ENCODE peak calls at places on chromosomes 4 and X, in seven cellular contexts. B is fibroblast of lung; J is BJ; P is CD8-positive, alpha-beta T cell; A is suprapubic skin; L is mammary epithelial cell; V is naive thymus-derived CD4-positive, alpha-beta T cell. H is an unnamed sample. For H3K36me3, the result is how much of the 10 kb centered on the place peaks cover.

GRCh38 chrX:9635805-9636204 is 129.8 kb downstream of the GPR143 start:
- DNase-seq in B (no peak), J (no peak), P (no peak), A (no peak), L (no peak), V (no peak), H (no peak)

GRCh38 chr4:26058537-26058936 is 144.5 kb downstream of the SMIM20 start:
- DNase-seq in B (no peak), J (no peak), P (no peak), A (no peak), L (peak), V (no peak), H (no peak)

GRCh38 chr4:152689615-152690501 is 10.1 kb upstream of the TMEM154 start:
- DNase-seq in B (peak), J (no peak), P (no peak), A (no peak), L (no peak), V (no peak), H (no peak)

GRCh38 chrX:136909119-136909705 is 28.7 kb upstream of the RBMX start:
- DNase-seq in B (peak), J (no peak), P (peak), A (peak), L (peak), V (peak), H (peak)

GRCh38 chrX:104522386-104522785 is 43.6 kb upstream of the IL1RAPL2 start:
- DNase-seq in B (no peak), J (no peak), P (no peak), A (no peak), L (no peak), V (no peak), H (no peak)

GRCh38 chrX:39427492-39428289 is 626.4 kb downstream of the MID1IP1 start:
- DNase-seq in B (peak), J (no peak), P (no peak), A (no peak), L (peak), V (peak), H (no peak)

GRCh38 chr4:22596384-22596783 is 80.5 kb upstream of the ADGRA3 start:
- DNase-seq in B (no peak), J (no peak), P (no peak), A (no peak), L (no peak), V (no peak), H (no peak)

GRCh38 chrX:17032351-17032750 is 85.9 kb downstream of the REPS2 start:
- DNase-seq in B (peak), J (no peak), P (no peak), A (no peak), L (peak), V (no peak), H (no peak)

GRCh38 chrX:114611018-114611619 is 27.2 kb downstream of the HTR2C start:
- DNase-seq in B (peak), J (no peak), P (no peak), A (no peak), L (peak), V (no peak), H (no peak)

DNA sequence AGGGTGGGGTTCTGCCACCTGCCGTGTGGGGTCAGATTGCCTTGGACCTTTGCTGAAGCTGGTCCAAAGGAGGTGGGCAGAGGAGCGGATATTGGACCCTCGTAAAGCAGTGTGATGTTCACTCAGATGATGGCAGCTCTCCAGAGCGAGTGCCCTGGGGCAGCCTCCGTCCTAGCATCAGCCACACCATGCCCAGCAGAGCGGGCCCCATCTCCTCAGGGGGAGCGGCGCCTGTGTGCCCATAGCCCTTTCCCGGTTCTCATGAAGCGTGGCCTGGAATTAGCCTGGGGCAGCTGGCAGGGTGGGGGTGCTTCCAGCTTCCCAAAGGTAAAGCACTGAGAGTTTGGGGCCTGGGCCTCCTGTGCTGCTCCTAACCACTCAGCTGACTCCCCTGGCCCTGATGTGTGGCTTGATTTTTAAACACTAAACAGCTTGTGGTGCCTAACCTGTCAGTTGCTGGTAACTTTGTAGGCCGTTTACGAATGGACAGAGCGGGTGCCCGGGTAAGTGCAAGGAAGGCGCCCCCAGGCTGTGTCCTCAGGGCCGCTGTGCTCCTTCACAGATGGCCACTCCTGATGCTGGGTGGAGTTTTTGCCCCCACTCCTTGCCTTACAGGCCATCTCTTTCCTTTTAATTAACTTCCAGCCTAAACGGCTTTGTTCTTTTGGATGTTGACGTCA is 36.0 kb downstream of the NOP14 start:
- DNase-seq in B (no peak), J (no peak), P (no peak), A (peak), L (no peak), V (no peak), H (peak)
- H3K36me3 ChIP-seq in B (under half), J (half or more), P (under half), A (half or more), L (under half), V (half or more), H (half or more)

GRCh38 chr4:113522433-113522832 is 239.1 kb downstream of the CAMK2D start:
- DNase-seq in B (no peak), J (no peak), P (no peak), A (no peak), L (no peak), V (no peak), H (no peak)
- H3K36me3 ChIP-seq in B (under half), J (under half), P (under half), A (under half), L (under half), V (under half), H (under half)

DNA sequence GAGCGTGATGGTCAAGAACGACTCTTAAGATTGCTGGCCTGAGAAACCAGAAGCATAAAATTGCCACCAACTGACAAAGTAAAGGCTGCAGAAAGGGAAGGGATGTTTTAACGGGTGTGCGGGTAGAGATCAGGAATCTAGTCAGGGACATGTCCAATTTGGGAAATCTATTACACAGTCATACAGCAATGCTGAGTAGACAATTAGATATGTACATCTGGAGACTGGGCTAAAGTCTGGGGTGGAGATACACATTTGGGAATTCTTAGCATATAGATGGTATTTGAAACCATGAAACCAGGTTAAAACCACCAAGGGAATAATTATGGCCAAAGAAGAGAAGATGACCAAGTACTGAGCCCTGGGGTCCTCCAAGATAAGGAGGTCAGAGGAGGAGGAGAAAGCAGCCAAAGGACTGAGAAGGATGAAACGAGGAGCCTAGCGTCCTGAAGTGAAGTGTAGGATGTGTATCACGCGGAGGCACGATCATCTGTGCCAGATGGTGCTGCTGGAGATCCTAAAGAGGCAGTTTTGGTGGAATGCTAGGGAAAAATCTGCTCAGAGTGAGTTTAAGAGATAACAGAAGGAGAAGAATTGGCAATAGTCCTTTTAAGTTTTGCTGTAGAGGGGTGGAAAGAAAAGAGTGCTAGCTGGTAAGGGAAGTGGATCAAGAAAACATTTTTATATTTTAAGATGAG is 36.5 kb downstream of the SEC24D start:
- DNase-seq in B (no peak), J (no peak), P (no peak), A (no peak), L (no peak), V (no peak), H (no peak)
- H3K36me3 ChIP-seq in B (under half), J (under half), P (under half), A (half or more), L (under half), V (under half), H (half or more)

GRCh38 chrX:146054311-146054710 is 236.7 kb downstream of the SLITRK2 start:
- DNase-seq in B (no peak), J (no peak), P (no peak), A (no peak), L (no peak), V (no peak), H (no peak)
- H3K36me3 ChIP-seq in B (under half), J (under half), P (under half), A (under half), L (under half), V (under half), H (under half)

GRCh38 chr4:67700119-67700873 is 659 bp downstream of the UBA6 start:
- DNase-seq in B (peak), J (no peak), P (no peak), A (no peak), L (no peak), V (peak), H (no peak)

GRCh38 chr4:67696061-67696460 is 4.9 kb downstream of the UBA6 start:
- DNase-seq in B (no peak), J (no peak), P (no peak), A (no peak), L (no peak), V (no peak), H (no peak)

GRCh38 chr4:67697860-67698655 is 2.9 kb downstream of the UBA6 start:
- DNase-seq in B (no peak), J (no peak), P (no peak), A (no peak), L (no peak), V (no peak), H (no peak)

GRCh38 chr4:67699603-67700002 is 1.4 kb downstream of the UBA6 start:
- DNase-seq in B (no peak), J (no peak), P (no peak), A (no peak), L (no peak), V (no peak), H (no peak)

DNA sequence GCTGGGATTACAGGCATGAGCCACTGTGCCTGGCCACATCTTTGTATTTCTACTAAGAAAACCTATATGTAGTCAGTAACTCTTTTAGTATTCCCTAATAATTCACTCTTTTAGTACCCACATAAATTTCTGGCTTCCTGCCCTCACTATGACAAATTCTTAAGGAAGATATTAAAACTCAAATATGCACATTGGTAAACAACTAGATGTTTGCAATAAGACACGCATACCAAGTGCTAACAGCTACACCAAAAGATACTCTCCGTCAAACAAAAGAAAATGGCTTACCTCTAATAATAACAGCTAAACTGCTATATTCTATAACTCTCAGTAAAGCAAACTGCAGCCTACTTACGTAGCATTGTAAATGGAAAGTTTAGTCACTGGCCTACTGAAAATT is 6.3 kb downstream of the UBA6 start:
- DNase-seq in B (no peak), J (no peak), P (no peak), A (no peak), L (no peak), V (no peak), H (no peak)
- H3K36me3 ChIP-seq in B (under half), J (under half), P (under half), A (under half), L (under half), V (under half), H (under half)

DNA sequence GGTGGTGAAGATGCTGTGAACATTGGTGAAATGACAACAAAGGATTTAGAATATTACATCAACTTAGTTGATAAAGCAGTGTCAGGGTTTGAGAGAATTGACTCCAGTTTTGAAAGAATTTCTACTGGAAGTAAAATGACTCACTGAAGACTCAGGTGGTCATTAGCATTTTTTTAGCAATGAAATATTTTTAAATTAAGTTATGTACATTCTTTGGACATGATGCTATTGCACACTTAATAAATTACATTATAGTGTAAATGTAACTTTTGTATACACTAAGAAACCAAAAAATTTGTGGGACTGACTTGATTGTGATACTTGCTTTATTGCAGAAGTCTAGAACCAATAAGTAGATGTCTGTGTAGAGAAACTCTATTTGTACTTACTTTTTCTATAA is 57.0 kb downstream of the USO1 start:
- DNase-seq in B (peak), J (no peak), P (no peak), A (no peak), L (no peak), V (no peak), H (no peak)
- H3K36me3 ChIP-seq in B (under half), J (under half), P (under half), A (half or more), L (under half), V (under half), H (half or more)

DNA sequence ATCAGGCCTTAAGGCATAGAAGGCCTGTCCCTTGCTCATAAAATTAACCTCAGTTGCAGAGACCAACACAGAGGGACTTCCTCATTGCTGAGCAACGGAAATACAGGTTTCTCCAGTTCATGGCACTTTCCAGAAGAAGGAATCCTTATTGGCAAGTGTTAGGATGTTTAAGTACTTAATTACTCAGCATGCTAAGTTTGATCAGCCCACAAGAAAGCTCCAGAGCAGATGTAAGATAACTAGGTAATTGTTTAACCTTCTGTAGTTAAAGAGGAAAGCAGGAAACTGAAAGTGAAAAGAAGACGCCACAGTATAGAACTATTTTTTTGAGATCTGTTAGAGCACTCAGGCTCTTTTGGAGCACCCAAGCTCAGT is 33.5 kb downstream of the SMS start:
- DNase-seq in B (peak), J (no peak), P (no peak), A (no peak), L (peak), V (peak), H (no peak)
- H3K36me3 ChIP-seq in B (under half), J (under half), P (under half), A (under half), L (under half), V (under half), H (under half)

GRCh38 chr4:174210354-174210753 is 73.1 kb downstream of the FBXO8 start:
- DNase-seq in B (no peak), J (no peak), P (no peak), A (no peak), L (no peak), V (no peak), H (no peak)
- H3K36me3 ChIP-seq in B (under half), J (under half), P (under half), A (under half), L (under half), V (under half), H (under half)

GRCh38 chr4:786074-786741 is 39.7 kb downstream of the CPLX1 start:
- DNase-seq in B (no peak), J (no peak), P (no peak), A (no peak), L (no peak), V (no peak), H (no peak)

GRCh38 chr4:785332-786073 is 40.4 kb downstream of the CPLX1 start:
- DNase-seq in B (no peak), J (no peak), P (no peak), A (no peak), L (no peak), V (no peak), H (no peak)

GRCh38 chr4:788006-788635 is 37.8 kb downstream of the CPLX1 start:
- DNase-seq in B (no peak), J (no peak), P (no peak), A (no peak), L (no peak), V (no peak), H (peak)

GRCh38 chr4:787561-787981 is 38.4 kb downstream of the CPLX1 start:
- DNase-seq in B (no peak), J (no peak), P (no peak), A (no peak), L (no peak), V (no peak), H (peak)

DNA sequence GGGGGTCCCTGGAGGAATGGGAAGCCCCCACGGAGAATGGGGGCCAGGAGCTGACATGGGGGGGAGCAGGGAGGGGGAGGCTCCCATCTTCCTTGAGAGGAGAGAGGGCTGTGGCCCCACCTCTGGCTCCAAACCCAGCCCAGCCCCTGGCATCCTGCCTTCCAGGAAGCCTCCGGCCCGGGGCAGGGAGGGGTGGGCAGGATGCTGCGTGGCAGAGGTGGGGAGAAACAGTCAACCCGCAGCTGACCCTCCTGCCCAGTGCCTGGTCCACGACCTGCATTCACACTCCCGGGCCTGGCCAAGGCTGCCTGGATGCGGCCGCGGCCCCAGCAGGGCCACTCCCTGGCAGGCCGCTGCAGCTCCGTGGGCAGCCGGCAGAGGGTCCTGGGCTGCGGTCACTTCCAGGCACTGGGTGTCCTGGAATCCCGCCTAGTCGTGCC is 39.0 kb downstream of the CPLX1 start:
- DNase-seq in B (no peak), J (no peak), P (no peak), A (no peak), L (no peak), V (no peak), H (peak)
- H3K36me3 ChIP-seq in B (under half), J (under half), P (under half), A (under half), L (under half), V (under half), H (under half)

DNA sequence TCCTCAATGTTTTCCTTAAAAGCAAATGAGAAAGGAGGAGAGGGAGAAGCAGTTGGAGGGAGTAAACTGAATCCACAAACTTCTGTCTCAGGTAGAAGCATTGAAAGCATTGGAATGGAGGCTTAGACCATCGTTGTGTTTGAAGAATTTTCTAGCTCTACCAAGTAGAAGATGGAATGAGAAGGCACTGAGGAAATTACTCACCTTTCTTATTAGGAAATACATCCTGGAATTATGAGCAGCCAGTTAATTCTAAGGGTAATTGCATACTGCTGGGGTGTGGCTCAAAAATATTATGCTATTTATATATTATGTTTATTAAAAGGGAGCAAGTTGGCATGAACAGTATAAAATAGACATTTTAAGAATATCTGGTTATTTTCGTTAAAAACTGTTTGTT is 12.9 kb downstream of the PGM2 start:
- DNase-seq in B (no peak), J (no peak), P (no peak), A (no peak), L (no peak), V (no peak), H (no peak)
- H3K36me3 ChIP-seq in B (under half), J (under half), P (under half), A (under half), L (under half), V (half or more), H (half or more)

H was measured in lower lobe of right lung.